ENCODE peak calls at places on chromosomes 16 and 17, in six cellular contexts. One of them, this sample, is unnamed.

GRCh38 chr16:70697601-70698170 is 11.8 kb upstream of the MTSS2 start:
- DNase-seq in nucleus accumbens: no peak
- DNase-seq in CD4-positive, alpha-beta T cell: no peak
- DNase-seq in small intestine: no peak
- DNase-seq in Ammon's horn: no peak
- DNase-seq in GM10248: no peak
- DNase-seq in this sample: no peak

GRCh38 chr17:78544876-78545755 is 32.1 kb downstream of the DNAH17 start:
- DNase-seq in GM10248: no peak
- DNase-seq in Ammon's horn: no peak
- DNase-seq in small intestine: no peak
- DNase-seq in nucleus accumbens: no peak
- DNase-seq in CD4-positive, alpha-beta T cell: no peak
- DNase-seq in this sample: no peak

GRCh38 chr16:10828851-10829331 is 10.3 kb upstream of the TVP23A start:
- DNase-seq in nucleus accumbens: peak
- DNase-seq in CD4-positive, alpha-beta T cell: no peak
- DNase-seq in GM10248: no peak
- DNase-seq in small intestine: peak
- DNase-seq in Ammon's horn: peak
- DNase-seq in this sample: peak

GRCh38 chr17:12421646-12422306 is 243.9 kb upstream of the MYOCD start:
- DNase-seq in Ammon's horn: no peak
- DNase-seq in nucleus accumbens: no peak
- DNase-seq in GM10248: peak
- DNase-seq in CD4-positive, alpha-beta T cell: no peak
- DNase-seq in small intestine: no peak
- DNase-seq in this sample: no peak

GRCh38 chr17:55420776-55421178 is 858 bp downstream of the MMD start:
- DNase-seq in Ammon's horn: peak
- DNase-seq in nucleus accumbens: peak
- DNase-seq in small intestine: peak
- DNase-seq in CD4-positive, alpha-beta T cell: peak
- DNase-seq in GM10248: peak
- DNase-seq in this sample: peak

GRCh38 chr16:81067166-81067565 is 9.9 kb downstream of the C16orf46 start:
- DNase-seq in nucleus accumbens: no peak
- DNase-seq in Ammon's horn: no peak
- DNase-seq in CD4-positive, alpha-beta T cell: no peak
- DNase-seq in small intestine: no peak
- DNase-seq in GM10248: no peak
- DNase-seq in this sample: no peak

GRCh38 chr16:15897834-15898254 is 9.4 kb upstream of the CEP20 start:
- DNase-seq in CD4-positive, alpha-beta T cell: no peak
- DNase-seq in GM10248: peak
- DNase-seq in small intestine: no peak
- DNase-seq in nucleus accumbens: no peak
- DNase-seq in Ammon's horn: no peak
- DNase-seq in this sample: no peak

GRCh38 chr17:49168706-49169105 is 36.1 kb downstream of the B4GALNT2 start:
- DNase-seq in nucleus accumbens: no peak
- DNase-seq in GM10248: no peak
- DNase-seq in CD4-positive, alpha-beta T cell: no peak
- DNase-seq in Ammon's horn: no peak
- DNase-seq in small intestine: no peak
- DNase-seq in this sample: no peak

GRCh38 chr17:18219016-18219415 is 6.4 kb upstream of the LLGL1 start:
- DNase-seq in Ammon's horn: no peak
- DNase-seq in nucleus accumbens: no peak
- DNase-seq in CD4-positive, alpha-beta T cell: no peak
- DNase-seq in GM10248: no peak
- DNase-seq in small intestine: no peak
- DNase-seq in this sample: no peak

GRCh38 chr17:47717845-47718621 is 15.0 kb upstream of the TBX21 start:
- DNase-seq in GM10248: no peak
- DNase-seq in small intestine: no peak
- DNase-seq in nucleus accumbens: no peak
- DNase-seq in CD4-positive, alpha-beta T cell: no peak
- DNase-seq in Ammon's horn: no peak
- DNase-seq in this sample: no peak

GRCh38 chr16:27228036-27228435 is 24.7 kb downstream of the KDM8 start:
- DNase-seq in GM10248: no peak
- DNase-seq in nucleus accumbens: no peak
- DNase-seq in small intestine: no peak
- DNase-seq in Ammon's horn: no peak
- DNase-seq in CD4-positive, alpha-beta T cell: no peak
- DNase-seq in this sample: no peak

GRCh38 chr17:41777157-41777578 is 9.3 kb downstream of the JUP start:
- DNase-seq in CD4-positive, alpha-beta T cell: no peak
- DNase-seq in small intestine: peak
- DNase-seq in Ammon's horn: no peak
- DNase-seq in GM10248: no peak
- DNase-seq in nucleus accumbens: no peak
- DNase-seq in this sample: no peak

GRCh38 chr17:45147581-45148182 is 593 bp upstream of the HEXIM1 start:
- DNase-seq in Ammon's horn: peak
- DNase-seq in small intestine: peak
- DNase-seq in GM10248: peak
- DNase-seq in nucleus accumbens: peak
- DNase-seq in CD4-positive, alpha-beta T cell: peak
- DNase-seq in this sample: peak

GRCh38 chr16:29898786-29899515 is 399 bp downstream of the SEZ6L2 start:
- DNase-seq in nucleus accumbens: peak
- DNase-seq in small intestine: no peak
- DNase-seq in Ammon's horn: no peak
- DNase-seq in GM10248: no peak
- DNase-seq in CD4-positive, alpha-beta T cell: no peak
- DNase-seq in this sample: peak

GRCh38 chr17:30956764-30957374 is 14.0 kb upstream of the RNF135 start:
- DNase-seq in CD4-positive, alpha-beta T cell: no peak
- DNase-seq in nucleus accumbens: no peak
- DNase-seq in small intestine: no peak
- DNase-seq in Ammon's horn: no peak
- DNase-seq in GM10248: no peak
- DNase-seq in this sample: no peak

GRCh38 chr17:51667722-51668083 is 407.4 kb downstream of the UTP18 start:
- DNase-seq in nucleus accumbens: no peak
- DNase-seq in CD4-positive, alpha-beta T cell: no peak
- DNase-seq in GM10248: no peak
- DNase-seq in small intestine: no peak
- DNase-seq in Ammon's horn: no peak
- DNase-seq in this sample: no peak

GRCh38 chr16:58324792-58325191 is 30.0 kb upstream of the PRSS54 start:
- DNase-seq in small intestine: no peak
- DNase-seq in GM10248: no peak
- DNase-seq in Ammon's horn: no peak
- DNase-seq in nucleus accumbens: no peak
- DNase-seq in CD4-positive, alpha-beta T cell: no peak
- DNase-seq in this sample: no peak

GRCh38 chr17:31497994-31498826 is 106.7 kb downstream of the RAB11FIP4 start:
- DNase-seq in nucleus accumbens: no peak
- DNase-seq in small intestine: peak
- DNase-seq in CD4-positive, alpha-beta T cell: no peak
- DNase-seq in GM10248: no peak
- DNase-seq in Ammon's horn: no peak
- DNase-seq in this sample: no peak

GRCh38 chr17:77096570-77097214 is 44.1 kb upstream of the SEC14L1 start:
- DNase-seq in nucleus accumbens: no peak
- DNase-seq in CD4-positive, alpha-beta T cell: no peak
- DNase-seq in Ammon's horn: peak
- DNase-seq in small intestine: peak
- DNase-seq in GM10248: no peak
- DNase-seq in this sample: peak

GRCh38 chr17:67181825-67182224 is 63.2 kb downstream of the HELZ start:
- DNase-seq in nucleus accumbens: no peak
- DNase-seq in GM10248: no peak
- DNase-seq in Ammon's horn: no peak
- DNase-seq in CD4-positive, alpha-beta T cell: no peak
- DNase-seq in small intestine: no peak
- DNase-seq in this sample: no peak

GRCh38 chr17:46836500-46836899 is 14.9 kb upstream of the WNT9B start:
- DNase-seq in GM10248: no peak
- DNase-seq in nucleus accumbens: no peak
- DNase-seq in CD4-positive, alpha-beta T cell: no peak
- DNase-seq in small intestine: no peak
- DNase-seq in Ammon's horn: no peak
- DNase-seq in this sample: no peak

GRCh38 chr17:78184311-78184710 is 2.5 kb downstream of the TK1 start:
- DNase-seq in Ammon's horn: no peak
- DNase-seq in nucleus accumbens: no peak
- DNase-seq in GM10248: no peak
- DNase-seq in small intestine: no peak
- DNase-seq in CD4-positive, alpha-beta T cell: no peak
- DNase-seq in this sample: no peak

GRCh38 chr17:8695241-8695640 is 49.4 kb downstream of the CCDC42 start:
- DNase-seq in CD4-positive, alpha-beta T cell: no peak
- DNase-seq in Ammon's horn: no peak
- DNase-seq in GM10248: no peak
- DNase-seq in nucleus accumbens: no peak
- DNase-seq in small intestine: no peak
- DNase-seq in this sample: no peak

GRCh38 chr17:72948115-72948514 is 144.4 kb downstream of the SLC39A11 start:
- DNase-seq in Ammon's horn: no peak
- DNase-seq in small intestine: no peak
- DNase-seq in nucleus accumbens: no peak
- DNase-seq in CD4-positive, alpha-beta T cell: no peak
- DNase-seq in GM10248: no peak
- DNase-seq in this sample: no peak

GRCh38 chr17:73641779-73642580 is 2.3 kb downstream of the SDK2 start:
- DNase-seq in nucleus accumbens: no peak
- DNase-seq in small intestine: no peak
- DNase-seq in CD4-positive, alpha-beta T cell: no peak
- DNase-seq in GM10248: no peak
- DNase-seq in Ammon's horn: no peak
- DNase-seq in this sample: no peak

GRCh38 chr17:2466936-2467335 is 44.8 kb downstream of the METTL16 start:
- DNase-seq in nucleus accumbens: no peak
- DNase-seq in small intestine: no peak
- DNase-seq in Ammon's horn: no peak
- DNase-seq in CD4-positive, alpha-beta T cell: no peak
- DNase-seq in GM10248: no peak
- DNase-seq in this sample: no peak

GRCh38 chr16:86581458-86581857 is 3.1 kb downstream of the FOXL1 start:
- DNase-seq in Ammon's horn: no peak
- DNase-seq in GM10248: no peak
- DNase-seq in nucleus accumbens: no peak
- DNase-seq in CD4-positive, alpha-beta T cell: no peak
- DNase-seq in small intestine: no peak
- DNase-seq in this sample: no peak

GRCh38 chr17:57603978-57604377 is 141.1 kb downstream of the CCDC182 start:
- DNase-seq in nucleus accumbens: no peak
- DNase-seq in small intestine: peak
- DNase-seq in CD4-positive, alpha-beta T cell: peak
- DNase-seq in Ammon's horn: peak
- DNase-seq in GM10248: no peak
- DNase-seq in this sample: no peak

GRCh38 chr16:85205747-85206471 is 93.6 kb upstream of the CIBAR2 start:
- DNase-seq in CD4-positive, alpha-beta T cell: no peak
- DNase-seq in nucleus accumbens: no peak
- DNase-seq in GM10248: no peak
- DNase-seq in Ammon's horn: no peak
- DNase-seq in small intestine: peak
- DNase-seq in this sample: peak

GRCh38 chr17:42830971-42831370 is 2.2 kb upstream of the PSME3 start:
- DNase-seq in GM10248: no peak
- DNase-seq in Ammon's horn: no peak
- DNase-seq in CD4-positive, alpha-beta T cell: no peak
- DNase-seq in nucleus accumbens: no peak
- DNase-seq in small intestine: no peak
- DNase-seq in this sample: no peak

This sample was measured in hepatocyte.